ENCODE peak calls at places on chromosomes 7 and 10, in five cellular contexts. B is upper lobe of right lung, S is A549, T is left ventricle myocardium inferior, M is mesendoderm. N is an unnamed sample.
A peak's percentile ranks its signal among the peaks of the same experiment; 100 is the strongest.

GRCh38 chr10:101613646-101614045 is 25.5 kb downstream of the DPCD start:
- DNase-seq in B (no peak), S (no peak), T (no peak), M (no peak), N (no peak)

GRCh38 chr10:89185658-89186057 is 21.5 kb downstream of the CH25H start:
- DNase-seq in B (no peak), S (no peak), T (no peak), M (no peak), N (no peak)

GRCh38 chr7:148334959-148335577 is 255.5 kb upstream of the C7orf33 start:
- DNase-seq in B (no peak), S (peak; percentile 22), T (no peak), M (peak; percentile 98), N (peak; percentile 84)

GRCh38 chr7:31028417-31028988 is 23.6 kb upstream of the ADCYAP1R1 start:
- DNase-seq in B (no peak), S (no peak), T (no peak), M (no peak), N (no peak)

GRCh38 chr10:5252177-5253037 is 55.8 kb downstream of the AKR1C4 start:
- DNase-seq in B (no peak), S (peak; percentile 75), T (no peak), M (peak; percentile 60), N (no peak)

GRCh38 chr10:5890519-5890878 is 456 bp downstream of the FBH1 start:
- DNase-seq in B (no peak), S (peak; percentile 14), T (no peak), M (peak; percentile 43), N (no peak)

GRCh38 chr10:46064269-46064817 is 18.3 kb upstream of the MSMB start:
- DNase-seq in B (no peak), S (no peak), T (no peak), M (no peak), N (no peak)

GRCh38 chr7:102284891-102285540 is 1.7 kb upstream of the SH2B2 start:
- DNase-seq in B (peak; percentile 89), S (no peak), T (peak; percentile 70), M (no peak), N (no peak)

GRCh38 chr10:124307531-124308350 is 111.0 kb downstream of the OAT start:
- DNase-seq in B (peak; percentile 37), S (no peak), T (no peak), M (no peak), N (no peak)

GRCh38 chr10:112741830-112742402 is 208.1 kb upstream of the TCF7L2 start:
- DNase-seq in B (no peak), S (peak; percentile 31), T (no peak), M (no peak), N (no peak)

GRCh38 chr7:3265388-3265787 is 35.7 kb upstream of the SDK1 start:
- DNase-seq in B (no peak), S (no peak), T (no peak), M (no peak), N (no peak)

GRCh38 chr7:17548014-17548653 is 249.7 kb downstream of the AHR start:
- DNase-seq in B (no peak), S (no peak), T (no peak), M (peak; percentile 77), N (no peak)

GRCh38 chr10:18071591-18071990 is 68.6 kb upstream of the CACNB2 start:
- DNase-seq in B (no peak), S (no peak), T (no peak), M (no peak), N (no peak)

GRCh38 chr7:147556317-147556716 is 1034.2 kb upstream of the C7orf33 start:
- DNase-seq in B (no peak), S (no peak), T (no peak), M (no peak), N (no peak)

GRCh38 chr7:12031638-12032037 is 179.5 kb upstream of the TMEM106B start:
- DNase-seq in B (no peak), S (peak; percentile 28), T (no peak), M (peak; percentile 94), N (no peak)

GRCh38 chr7:24570983-24571382 is 2.3 kb upstream of the PALS2 start:
- DNase-seq in B (no peak), S (no peak), T (no peak), M (no peak), N (no peak)

GRCh38 chr7:127252736-127253288 is at the start of gene GRM8:
- DNase-seq in B (peak; percentile 70), S (peak; percentile 13), T (peak; percentile 27), M (peak; percentile 85), N (no peak)

GRCh38 chr10:43680035-43680434 is 31.4 kb upstream of the ZNF32 start:
- DNase-seq in B (no peak), S (no peak), T (no peak), M (peak; percentile 55), N (no peak)

GRCh38 chr7:132709971-132710567 is 133.8 kb upstream of the PLXNA4 start:
- DNase-seq in B (no peak), S (peak; percentile 25), T (no peak), M (peak; percentile 45), N (no peak)

GRCh38 chr10:124228017-124228379 is 134.6 kb upstream of the CHST15 start:
- DNase-seq in B (no peak), S (no peak), T (no peak), M (no peak), N (no peak)

GRCh38 chr10:35488228-35488627 is 116.9 kb upstream of the GJD4 start:
- DNase-seq in B (no peak), S (no peak), T (no peak), M (no peak), N (no peak)

GRCh38 chr10:27558612-27559020 is 54.5 kb downstream of the RAB18 start:
- DNase-seq in B (no peak), S (peak; percentile 67), T (peak; percentile 21), M (peak; percentile 80), N (no peak)

GRCh38 chr7:116630932-116631449 is 41.0 kb upstream of the MET start:
- DNase-seq in B (peak; percentile 79), S (peak; percentile 96), T (peak; percentile 43), M (peak; percentile 23), N (peak; percentile 96)

GRCh38 chr7:108613147-108613948 is 43.7 kb downstream of the DNAJB9 start:
- DNase-seq in B (no peak), S (peak; percentile 35), T (no peak), M (peak; percentile 55), N (no peak)

GRCh38 chr7:108613949-108614381 is 44.3 kb downstream of the DNAJB9 start:
- DNase-seq in B (no peak), S (no peak), T (no peak), M (no peak), N (no peak)

GRCh38 chr7:108614903-108615302 is 45.2 kb downstream of the DNAJB9 start:
- DNase-seq in B (no peak), S (no peak), T (no peak), M (no peak), N (no peak)

GRCh38 chr7:108623220-108623619 is 53.5 kb downstream of the DNAJB9 start:
- DNase-seq in B (no peak), S (no peak), T (no peak), M (no peak), N (no peak)

DNA sequence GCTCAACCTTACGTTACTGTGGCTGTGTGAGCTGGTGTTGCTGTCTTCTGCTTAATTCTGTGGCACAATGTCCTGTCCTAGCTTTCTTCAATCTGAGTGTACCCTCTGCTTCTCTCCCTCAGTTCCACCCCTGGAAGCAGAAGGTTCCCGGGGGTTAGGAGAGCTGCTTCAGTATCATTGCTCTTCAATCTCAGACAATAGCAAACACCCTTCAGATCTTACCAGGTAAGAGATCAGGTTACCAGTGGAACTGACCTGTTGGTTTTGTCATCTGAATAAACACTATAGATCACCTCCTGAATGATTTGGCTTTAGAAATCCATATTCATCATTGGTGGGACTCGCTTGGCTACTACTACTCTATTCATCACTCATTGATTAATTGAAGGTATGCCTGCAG is 48.4 kb downstream of the DNAJB9 start:
- DNase-seq in B (no peak), S (no peak), T (no peak), M (no peak), N (no peak)
- H3K27ac ChIP-seq in B (no peak overlapping the region), S (no peak overlapping the region), T (no peak overlapping the region), M (no peak overlapping the region), N (no peak overlapping the region)

DNA sequence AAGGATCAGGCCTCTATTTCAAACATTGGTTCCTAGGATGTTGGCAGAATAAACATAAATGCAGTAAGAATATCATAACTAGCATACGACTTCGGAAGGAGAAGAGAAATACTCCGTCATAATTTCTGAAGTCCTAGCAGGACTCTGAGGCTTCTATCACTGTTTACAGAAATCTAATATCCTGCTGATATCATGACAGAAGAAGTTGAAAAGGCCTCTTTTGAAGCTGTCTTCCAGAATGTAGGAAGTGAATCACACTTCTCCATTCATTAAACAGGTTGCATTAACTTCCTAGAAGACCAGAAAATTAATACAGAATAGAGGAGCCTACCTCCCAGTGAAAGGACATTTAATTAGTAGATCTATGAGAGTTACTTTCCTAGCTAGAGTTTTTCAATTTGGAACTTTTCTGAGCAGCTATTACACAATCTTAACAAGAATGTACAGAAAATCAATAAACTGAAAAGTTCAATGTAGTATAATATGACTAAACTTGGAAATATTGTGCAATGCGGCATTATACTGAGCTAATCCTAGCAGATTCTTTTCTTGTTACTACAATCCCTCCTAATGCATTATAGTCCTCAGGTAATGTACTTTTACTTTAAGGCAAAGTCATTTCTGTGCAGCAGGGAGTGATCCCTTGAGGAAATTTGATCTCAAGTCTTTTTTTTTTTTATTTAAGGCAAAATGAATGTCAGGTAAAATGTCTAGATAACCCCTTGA is 622.6 kb upstream of the CELF2 start:
- DNase-seq in B (no peak), S (no peak), T (no peak), M (no peak), N (no peak)
- H3K27ac ChIP-seq in B (no peak overlapping the region), S (no peak overlapping the region), T (no peak overlapping the region), M (no peak overlapping the region), N (no peak overlapping the region)

DNA sequence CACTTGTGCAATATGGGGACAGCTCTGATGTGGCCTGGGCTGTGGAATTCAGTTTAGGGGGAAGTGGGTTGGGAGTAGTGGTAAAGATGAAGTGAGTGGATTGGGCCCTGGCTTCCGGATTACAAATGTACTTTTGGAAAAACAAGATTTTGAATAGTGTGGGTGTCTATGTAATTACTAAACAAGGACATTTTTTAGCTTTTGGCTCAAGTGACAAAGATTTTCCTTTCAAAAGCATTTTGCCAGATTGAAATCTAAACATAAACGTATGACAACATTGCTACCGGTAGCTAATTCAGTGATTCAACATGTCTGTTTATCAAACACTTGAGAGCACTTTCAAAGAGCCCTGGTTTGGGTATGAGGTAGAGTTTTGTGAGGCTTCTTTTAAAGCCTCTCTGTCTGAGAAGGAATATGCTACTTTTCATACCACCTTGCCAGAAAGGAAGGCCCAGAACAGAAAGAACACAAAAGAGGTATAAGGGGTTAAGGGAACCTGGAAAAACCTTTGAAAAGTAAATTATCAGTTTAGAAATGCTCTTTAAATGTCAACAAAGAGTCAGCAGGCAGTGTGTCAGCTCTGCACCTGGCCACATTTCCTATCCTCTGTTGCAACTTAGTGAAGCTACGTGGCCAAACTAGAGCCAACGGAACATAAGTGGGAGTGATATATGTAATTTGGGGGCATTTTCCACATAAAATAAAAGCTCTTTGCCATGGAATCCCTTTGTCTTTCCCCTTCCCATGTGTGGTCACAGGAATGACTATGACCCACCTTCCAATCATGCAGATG is 516.1 kb downstream of the NRG3 start:
- DNase-seq in B (no peak), S (no peak), T (no peak), M (no peak), N (no peak)
- H3K27ac ChIP-seq in B (no peak overlapping the region), S (no peak overlapping the region), T (no peak overlapping the region), M (no peak overlapping the region), N (no peak overlapping the region)

DNA sequence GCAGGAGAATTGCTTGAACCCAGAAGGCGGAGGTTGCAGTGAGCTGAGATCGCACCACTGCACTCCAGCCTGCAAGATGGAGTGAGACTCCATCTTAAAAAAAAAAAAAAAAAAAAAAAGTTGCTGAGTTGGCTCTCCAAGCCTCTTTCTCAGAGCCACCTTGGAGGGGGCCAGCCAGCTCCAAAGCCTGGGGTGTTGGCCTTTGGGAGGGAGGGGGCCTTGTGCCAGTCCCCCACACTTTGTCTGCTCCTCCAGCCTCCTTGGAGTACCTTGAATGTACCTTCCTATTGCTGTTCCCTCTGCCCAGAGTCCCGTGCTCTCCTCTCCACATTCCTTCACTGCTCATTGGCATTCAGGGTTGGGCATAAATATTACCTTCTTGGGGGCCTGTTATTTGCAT is 62.4 kb downstream of the GRK5 start:
- DNase-seq in B (peak; percentile 46), S (no peak), T (no peak), M (no peak), N (no peak)
- H3K27ac ChIP-seq in B (peak overlapping the region; percentile 81), S (no peak overlapping the region), T (peak overlapping the region; percentile 87), M (no peak overlapping the region), N (no peak overlapping the region)

N was measured in epithelial cell of prostate.